ENCODE peak calls at places on chromosome 16, in nine cellular contexts. L is heart left ventricle, F is heart right ventricle, V is small intestine, A is IMR-90, J is GM23248, Y is mesendoderm, K is lung, G is upper lobe of right lung. C is an unnamed sample. For H3K36me3 and H3K4me1, the result is how much of the 10 kb centered on the place peaks cover.

GRCh38 chr16:23141500-23141899 is 7.8 kb downstream of the USP31 start:
- DNase-seq in A (no peak), F (no peak), Y (no peak), V (no peak), L (no peak), G (no peak), K (no peak), J (no peak), C (no peak)

GRCh38 chr16:89545044-89545830 is 15.2 kb upstream of the RPL13 start:
- DNase-seq in F (no peak), G (no peak), A (no peak), L (no peak), J (no peak), Y (no peak), K (no peak), V (peak), C (no peak)

GRCh38 chr16:805474-805873 is 4.9 kb upstream of the GNG13 start:
- DNase-seq in F (no peak), V (no peak), L (no peak), J (no peak), G (no peak), A (no peak), K (no peak), Y (no peak), C (no peak)

GRCh38 chr16:89041571-89042481 is 51.8 kb upstream of the ACSF3 start:
- DNase-seq in J (no peak), G (peak), V (no peak), Y (no peak), K (no peak), A (no peak), F (peak), L (no peak), C (no peak)

GRCh38 chr16:48614759-48615158 is 4.8 kb upstream of the N4BP1 start:
- DNase-seq in F (no peak), Y (no peak), J (no peak), A (no peak), G (no peak), V (no peak), K (no peak), L (no peak), C (no peak)

GRCh38 chr16:11586856-11587642 is at the start of gene LITAF:
- DNase-seq in L (peak), F (peak), Y (peak), V (peak), K (peak), J (peak), A (peak), G (peak), C (peak)

GRCh38 chr16:22347100-22347820 is 27.2 kb downstream of the CDR2 start:
- DNase-seq in Y (no peak), F (peak), A (no peak), V (no peak), G (no peak), L (peak), J (no peak), K (no peak), C (no peak)

GRCh38 chr16:66487580-66488235 is 60.6 kb downstream of the BEAN1 start:
- DNase-seq in F (no peak), A (no peak), Y (no peak), K (no peak), G (no peak), V (no peak), J (peak), L (no peak), C (no peak)

GRCh38 chr16:29876578-29877249 is 13.7 kb upstream of the CDIPT start:
- DNase-seq in G (no peak), A (no peak), J (peak), L (no peak), V (no peak), F (no peak), Y (peak), K (no peak), C (peak)

GRCh38 chr16:53207810-53208752 is 153.3 kb downstream of the CHD9 start:
- DNase-seq in F (no peak), Y (peak), K (peak), J (peak), G (no peak), L (peak), V (peak), A (peak), C (peak)

GRCh38 chr16:13098536-13098935 is 197.1 kb downstream of the SHISA9 start:
- DNase-seq in Y (peak), A (no peak), G (no peak), F (no peak), V (no peak), J (no peak), L (no peak), K (no peak), C (no peak)

GRCh38 chr16:87464691-87465300 is 28.0 kb downstream of the ZCCHC14 start:
- DNase-seq in J (peak), F (peak), Y (no peak), V (peak), L (peak), K (peak), A (peak), G (peak), C (no peak)

GRCh38 chr16:79466111-79466510 is 134.4 kb downstream of the MAF start:
- DNase-seq in F (no peak), A (no peak), K (no peak), V (no peak), J (no peak), G (no peak), L (no peak), Y (no peak), C (no peak)

GRCh38 chr16:31177136-31177535 is 2.8 kb upstream of the FUS start:
- DNase-seq in F (no peak), G (peak), K (peak), L (no peak), V (no peak), J (peak), Y (no peak), A (peak), C (no peak)

GRCh38 chr16:71537643-71538042 is 11.4 kb downstream of the CHST4 start:
- DNase-seq in L (peak), G (no peak), J (peak), A (peak), V (peak), F (no peak), Y (peak), K (peak), C (peak)

GRCh38 chr16:30740364-30741251 is 7.6 kb upstream of the PHKG2 start:
- DNase-seq in G (peak), L (peak), Y (peak), K (peak), F (peak), J (peak), A (peak), V (peak), C (no peak)

GRCh38 chr16:29126057-29126494 is 141.2 kb downstream of the LAT start:
- DNase-seq in Y (no peak), J (no peak), K (no peak), F (no peak), A (no peak), L (no peak), V (no peak), G (peak), C (no peak)

GRCh38 chr16:85947511-85948509 is 48.8 kb downstream of the IRF8 start:
- DNase-seq in K (no peak), L (no peak), V (peak), Y (no peak), A (no peak), F (no peak), G (no peak), J (no peak), C (no peak)

GRCh38 chr16:19085679-19086200 is 18.3 kb downstream of the COQ7 start:
- DNase-seq in F (no peak), A (no peak), L (no peak), J (peak), Y (peak), G (no peak), V (peak), K (no peak), C (no peak)

GRCh38 chr16:54284319-54284930 is 2.2 kb downstream of the IRX3 start:
- DNase-seq in V (no peak), A (no peak), G (no peak), J (peak), K (no peak), L (no peak), Y (peak), F (no peak), C (peak)

GRCh38 chr16:22624038-22624656 is 113.5 kb downstream of the NPIPB5 start:
- DNase-seq in L (no peak), G (peak), K (no peak), V (no peak), Y (no peak), F (no peak), A (no peak), J (no peak), C (no peak)

GRCh38 chr16:89314357-89314756 is 96.9 kb downstream of the ZNF778 start:
- DNase-seq in J (no peak), V (peak), K (no peak), A (no peak), L (no peak), G (no peak), Y (no peak), F (no peak), C (no peak)

GRCh38 chr16:53714080-53715050 is 10.4 kb downstream of the FTO start:
- DNase-seq in Y (peak), J (peak), G (no peak), F (no peak), K (no peak), V (no peak), A (no peak), L (no peak), C (peak)

GRCh38 chr16:11253009-11253994 is 2.7 kb downstream of the SOCS1 start:
- DNase-seq in J (peak), L (no peak), V (no peak), F (no peak), A (peak), G (no peak), Y (no peak), K (no peak), C (no peak)

GRCh38 chr16:2858245-2859025 is 465 bp upstream of the PRSS22 start:
- DNase-seq in K (peak), J (no peak), F (no peak), Y (peak), A (no peak), L (no peak), V (peak), G (peak), C (no peak)

GRCh38 chr16:4866586-4866985 is 19.3 kb downstream of the UBN1 start:
- DNase-seq in J (no peak), F (no peak), V (no peak), K (no peak), G (no peak), L (no peak), Y (no peak), A (no peak), C (no peak)

GRCh38 chr16:47213761-47214440 is 70.2 kb upstream of the NETO2 start:
- DNase-seq in A (peak), K (no peak), V (no peak), G (no peak), L (no peak), Y (no peak), F (no peak), J (no peak), C (no peak)

GRCh38 chr16:81885976-81886586 is 107.0 kb downstream of the PLCG2 start:
- DNase-seq in V (peak), F (no peak), G (no peak), J (peak), L (no peak), Y (peak), K (no peak), A (peak), C (peak)

GRCh38 chr16:86048882-86049585 is 150.1 kb downstream of the IRF8 start:
- DNase-seq in J (no peak), L (no peak), Y (no peak), F (no peak), K (no peak), V (no peak), A (no peak), G (peak), C (no peak)

GRCh38 chr16:83769397-83770008 is 38.3 kb upstream of the HSBP1 start:
- DNase-seq in J (no peak), A (no peak), V (no peak), L (no peak), F (no peak), K (no peak), G (no peak), Y (peak), C (no peak)

GRCh38 chr16:1315081-1316032 is 5.9 kb downstream of the UBE2I start:
- DNase-seq in Y (no peak), G (no peak), A (no peak), F (no peak), V (no peak), L (no peak), J (no peak), K (no peak), C (no peak)

GRCh38 chr16:55842369-55843104 is 9.6 kb upstream of the CES1 start:
- DNase-seq in A (peak), V (peak), J (peak), F (no peak), L (no peak), Y (peak), G (no peak), K (no peak), C (peak)

GRCh38 chr16:73240928-73241327 is 193.0 kb upstream of the ZFHX3 start:
- DNase-seq in G (no peak), V (no peak), L (no peak), J (no peak), K (no peak), Y (no peak), F (no peak), A (no peak), C (no peak)
- H3K36me3 ChIP-seq in G (under half), V (under half), L (under half), J (under half), K (under half), Y (under half), F (under half), A (under half), C (under half)

GRCh38 chr16:15777533-15778203 is 79.2 kb downstream of the MYH11 start:
- DNase-seq in F (no peak), J (peak), Y (peak), V (peak), L (no peak), G (no peak), K (no peak), A (peak), C (peak)

GRCh38 chr16:15779664-15780351 is 77.0 kb downstream of the MYH11 start:
- DNase-seq in V (no peak), A (no peak), J (no peak), L (no peak), F (no peak), Y (no peak), G (no peak), K (no peak), C (no peak)

GRCh38 chr16:15780805-15781204 is 76.0 kb downstream of the MYH11 start:
- DNase-seq in L (no peak), A (no peak), V (no peak), Y (no peak), J (no peak), G (no peak), F (no peak), K (no peak), C (no peak)

GRCh38 chr16:15778204-15778743 is 78.6 kb downstream of the MYH11 start:
- DNase-seq in J (no peak), L (no peak), A (no peak), F (no peak), K (no peak), V (no peak), G (no peak), Y (no peak), C (no peak)

DNA sequence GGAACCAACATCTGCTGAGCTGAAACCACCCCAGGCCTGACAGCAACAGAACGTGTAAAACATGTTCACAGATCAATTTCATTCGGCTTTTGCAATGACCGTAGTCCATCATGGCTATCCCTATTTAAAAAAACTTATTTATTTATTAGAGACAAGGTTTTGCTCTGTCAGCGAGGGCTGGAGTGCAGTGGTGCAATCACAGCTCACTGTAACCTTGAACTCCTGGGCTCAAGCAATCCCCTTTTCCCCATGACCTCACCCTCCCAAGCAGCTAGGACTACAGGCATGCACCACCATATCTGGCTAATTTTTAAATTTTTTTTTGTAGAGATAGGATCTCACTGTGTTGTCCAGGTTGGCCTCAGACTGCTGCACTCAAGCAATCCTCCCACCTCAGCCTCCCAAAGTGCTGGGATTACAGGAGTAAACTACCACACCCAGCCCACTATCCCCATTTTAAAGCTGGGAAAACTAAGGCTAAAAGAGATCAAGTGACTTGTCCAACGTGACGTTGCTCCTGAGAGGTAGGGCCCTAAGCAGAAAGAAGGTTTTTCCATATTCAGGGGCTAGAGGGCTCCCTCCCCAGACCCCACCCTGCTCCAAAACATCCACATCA is 77.7 kb downstream of the MYH11 start:
- DNase-seq in A (no peak), K (no peak), G (no peak), F (no peak), J (no peak), Y (no peak), V (no peak), L (no peak), C (no peak)
- H3K4me1 ChIP-seq in A (under half), K (under half), G (under half), F (under half), J (under half), Y (under half), V (under half), L (under half), C (under half)

DNA sequence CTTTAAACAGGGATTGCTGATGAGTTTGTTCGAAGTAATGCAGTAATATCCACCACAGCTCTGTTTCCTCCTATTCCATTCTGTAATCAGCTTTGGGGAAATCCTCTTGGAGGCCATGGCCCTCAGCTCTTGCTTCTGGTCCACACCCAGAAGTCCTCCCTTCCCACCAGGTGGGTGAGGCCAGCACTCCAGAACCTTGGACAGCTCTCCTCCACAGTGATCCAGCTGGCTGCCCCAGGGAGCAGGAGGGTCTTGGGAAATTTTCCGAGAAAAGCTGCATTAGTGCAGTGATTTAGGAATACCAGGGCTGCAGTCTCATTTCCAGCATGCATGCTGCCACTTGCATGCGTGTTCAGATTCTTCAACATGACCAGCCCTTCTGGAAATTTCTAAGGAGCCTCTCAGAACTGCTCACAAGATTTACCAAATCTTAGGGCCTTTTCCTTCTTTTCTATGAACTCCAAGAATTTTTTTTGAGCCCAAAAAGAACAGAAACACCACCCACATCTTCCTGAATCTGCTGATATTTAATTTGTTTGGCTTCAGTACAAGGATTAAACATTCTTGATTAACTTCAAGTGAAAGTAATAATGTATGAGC is 4.2 kb downstream of the SMPD3 start:
- DNase-seq in V (peak), A (peak), F (no peak), K (no peak), G (no peak), Y (peak), L (peak), J (peak), C (peak)
- H3K4me3 ChIP-seq in V (no peak), A (no peak), F (no peak), K (no peak), G (no peak), Y (no peak), L (no peak), J (no peak), C (no peak)

GRCh38 chr16:67944690-67945391 is 921 bp upstream of the LCAT start:
- DNase-seq in Y (no peak), F (no peak), G (no peak), V (no peak), A (no peak), L (no peak), J (no peak), K (no peak), C (no peak)

GRCh38 chr16:67946128-67946569 is 2.2 kb upstream of the LCAT start:
- DNase-seq in A (no peak), K (no peak), J (no peak), G (no peak), V (no peak), L (no peak), F (no peak), Y (no peak), C (no peak)

GRCh38 chr16:67948015-67948414 is 4.1 kb upstream of the LCAT start:
- DNase-seq in L (no peak), J (no peak), G (no peak), F (no peak), A (no peak), Y (no peak), V (peak), K (no peak), C (no peak)

GRCh38 chr16:67945392-67945933 is 1.5 kb upstream of the LCAT start:
- DNase-seq in L (no peak), G (no peak), F (no peak), J (no peak), K (no peak), A (no peak), V (no peak), Y (no peak), C (no peak)

DNA sequence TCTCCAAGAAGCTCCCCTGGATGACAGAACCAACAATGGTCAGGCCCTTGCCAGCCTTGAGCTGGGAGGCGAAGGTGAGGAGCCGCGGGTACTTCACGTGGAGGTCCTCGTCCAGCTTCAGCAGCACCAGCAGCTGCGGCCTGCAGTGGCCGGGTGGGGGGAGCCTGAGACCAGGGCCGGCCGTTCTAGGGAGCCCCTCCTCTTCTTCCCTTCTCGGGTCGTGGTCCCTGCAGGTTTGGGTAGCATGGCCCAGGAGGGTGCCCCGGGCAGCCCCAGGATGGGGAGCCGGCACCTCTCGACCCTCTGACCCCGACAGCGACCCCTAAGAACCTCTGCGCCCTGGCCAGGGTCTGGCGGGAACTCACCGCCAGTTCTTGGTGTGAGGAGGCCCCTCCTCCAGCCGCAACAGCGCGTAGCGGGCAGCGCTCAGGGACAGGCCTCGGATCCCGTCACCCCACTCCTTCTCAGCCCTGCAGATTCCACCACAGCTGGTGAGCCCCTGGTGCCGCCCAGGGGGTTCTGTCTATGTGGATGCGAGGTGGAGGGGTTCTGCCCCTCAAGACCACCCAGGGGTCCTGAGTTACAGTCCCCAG is 3.1 kb upstream of the LCAT start:
- DNase-seq in K (no peak), V (no peak), Y (no peak), J (no peak), L (no peak), F (no peak), G (no peak), A (no peak), C (no peak)
- H3K36me3 ChIP-seq in K (half or more), V (under half), Y (under half), J (under half), L (half or more), F (half or more), G (half or more), A (half or more), C (half or more)

DNA sequence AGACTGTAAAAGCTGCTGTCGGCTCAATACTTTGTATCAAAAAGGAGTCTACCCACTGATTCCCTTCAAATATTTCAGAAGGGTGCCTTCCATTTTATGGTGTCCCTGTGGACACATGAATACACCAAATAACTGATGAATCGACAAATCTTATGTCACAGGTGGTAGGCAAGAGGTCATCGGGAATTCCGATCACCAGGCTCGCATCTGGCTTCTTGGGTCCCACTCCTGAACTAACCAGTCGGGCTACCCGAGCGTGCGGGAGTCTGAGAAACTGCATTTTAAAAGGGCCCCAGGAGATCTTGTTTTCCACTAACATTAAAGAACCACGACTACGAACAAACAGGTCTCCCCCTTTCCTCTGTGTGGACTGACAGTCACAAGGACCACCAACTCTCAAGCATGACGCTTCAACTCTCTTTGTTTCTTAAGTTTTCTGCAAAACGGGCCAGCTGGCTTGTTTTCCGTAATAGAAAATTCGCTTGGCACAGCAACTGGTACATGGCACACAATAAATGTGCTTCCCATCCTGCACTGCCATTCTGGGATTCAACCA is 871 bp downstream of the PSME3IP1 start:
- DNase-seq in Y (peak), J (no peak), L (no peak), V (peak), A (no peak), F (no peak), K (no peak), G (no peak), C (no peak)
- H3K4me1 ChIP-seq in Y (under half), J (under half), L (under half), V (under half), A (under half), F (under half), K (under half), G (under half), C (under half)